ENCODE peak calls at places on chromosomes 16 and 17, in eight cellular contexts. N is T-helper 2 cell; J is T-helper 17 cell; C is cardiac fibroblast; A is brain pericyte; Q is colonic mucosa; V is activated CD8-positive, alpha-beta memory T cell treated with anti-CD3 and anti-CD28 coated beads for 1 hour; W is hypothalamus. H is an unnamed sample.

GRCh38 chr16:2537451-2538379 is at the start of gene PDPK1:
- DNase-seq in A (peak; percentile 84), N (peak; percentile 87), Q (peak; percentile 92), V (peak; percentile 87), J (peak; percentile 91), C (peak; percentile 97), W (peak; percentile 89), H (peak; percentile 94)

GRCh38 chr17:39607057-39607850 is 466 bp downstream of the NEUROD2 start:
- DNase-seq in A (no peak), Q (no peak), W (no peak), V (no peak), C (no peak), N (no peak), J (no peak), H (no peak)

GRCh38 chr17:81514485-81514734 is 1.8 kb upstream of the ACTG1 start:
- DNase-seq in Q (no peak), N (no peak), J (no peak), A (no peak), V (no peak), C (no peak), W (no peak), H (no peak)

GRCh38 chr17:77491921-77492445 is 351.2 kb downstream of the SEC14L1 start:
- DNase-seq in J (no peak), A (no peak), Q (no peak), C (no peak), N (no peak), W (no peak), V (no peak), H (no peak)

GRCh38 chr17:28381141-28381825 is 9.8 kb downstream of the SARM1 start:
- DNase-seq in C (no peak), J (no peak), N (no peak), Q (peak; percentile 54), A (no peak), V (no peak), W (no peak), H (no peak)

GRCh38 chr16:73966851-73967250 is 329.8 kb upstream of the PSMD7 start:
- DNase-seq in C (no peak), A (no peak), N (no peak), W (no peak), Q (no peak), J (no peak), V (no peak), H (no peak)

GRCh38 chr17:70968302-70968701 is 799.0 kb downstream of the KCNJ2 start:
- DNase-seq in V (no peak), C (no peak), J (no peak), Q (no peak), A (no peak), N (no peak), W (no peak), H (no peak)

GRCh38 chr17:61470530-61471136 is 18.4 kb downstream of the TBX4 start:
- DNase-seq in V (no peak), Q (no peak), J (no peak), W (no peak), A (no peak), C (no peak), N (no peak), H (no peak)

GRCh38 chr17:16122697-16123434 is 92.5 kb downstream of the NCOR1 start:
- DNase-seq in V (no peak), N (no peak), J (no peak), A (no peak), W (no peak), C (no peak), Q (no peak), H (no peak)

GRCh38 chr17:61338000-61338864 is 61.4 kb upstream of the TBX2 start:
- DNase-seq in C (peak; percentile 75), A (no peak), Q (no peak), N (no peak), J (no peak), W (no peak), V (no peak), H (no peak)

GRCh38 chr16:74606521-74607309 is at the start of gene GLG1:
- DNase-seq in Q (peak; percentile 95), A (peak; percentile 74), C (peak; percentile 94), N (peak; percentile 84), J (peak; percentile 89), V (peak; percentile 85), W (peak; percentile 75), H (peak; percentile 80)

GRCh38 chr17:66422181-66422580 is 119.8 kb downstream of the PRKCA start:
- DNase-seq in C (no peak), J (no peak), N (no peak), V (no peak), Q (no peak), A (no peak), W (no peak), H (no peak)

GRCh38 chr17:15782809-15783208 is 50.7 kb downstream of the TBC1D26 start:
- DNase-seq in A (no peak), J (no peak), N (no peak), C (peak; percentile 63), V (peak; percentile 3), W (no peak), Q (peak; percentile 62), H (no peak)

GRCh38 chr17:57990037-57990436 is 2.0 kb upstream of the VEZF1 start:
- DNase-seq in V (no peak), N (no peak), Q (no peak), A (no peak), J (no peak), C (no peak), W (no peak), H (no peak)

GRCh38 chr17:15404116-15404730 is 62.8 kb upstream of the TEKT3 start:
- DNase-seq in C (peak; percentile 59), N (no peak), W (no peak), A (no peak), Q (no peak), J (no peak), V (no peak), H (no peak)

GRCh38 chr17:2043785-2044184 is 2.0 kb downstream of the OVCA2 start:
- DNase-seq in J (no peak), N (no peak), Q (no peak), W (no peak), V (no peak), A (no peak), C (no peak), H (no peak)

GRCh38 chr17:17701112-17701511 is 19.9 kb downstream of the RAI1 start:
- DNase-seq in V (no peak), C (no peak), W (no peak), A (no peak), J (no peak), N (no peak), Q (no peak), H (no peak)

GRCh38 chr17:80929449-80929848 is 62.2 kb upstream of the CHMP6 start:
- DNase-seq in N (no peak), C (no peak), J (no peak), V (no peak), Q (no peak), A (no peak), W (no peak), H (no peak)

GRCh38 chr16:14325921-14326401 is 254.8 kb downstream of the MRTFB start:
- DNase-seq in A (no peak), W (no peak), V (no peak), J (no peak), N (no peak), C (peak; percentile 61), Q (no peak), H (peak; percentile 78)

GRCh38 chr17:57612202-57613071 is 132.7 kb downstream of the CCDC182 start:
- DNase-seq in J (no peak), Q (no peak), A (no peak), W (no peak), C (no peak), V (no peak), N (no peak), H (no peak)